ENCODE peak calls at places on chromosomes 12 and 14, in six cellular contexts. J is AG09309, P is EL, V is NCI-H2029 treated with DMSO at 0.1 percent for 48 hours, E is fibroblast of the conjunctiva, Z is astrocyte of the spinal cord. C is an unnamed sample.

GRCh38 chr12:102769323-102769916 is 147.6 kb downstream of the PAH start:
- DNase-seq in J (peak), P (peak), V (peak), E (peak), Z (peak), C (peak)

GRCh38 chr14:99548871-99549270 is 55.1 kb downstream of the CCDC85C start:
- DNase-seq in J (no peak), P (no peak), V (no peak), E (no peak), Z (no peak), C (no peak)

GRCh38 chr14:58078471-58078870 is 73.5 kb downstream of the ARMH4 start:
- DNase-seq in J (no peak), P (peak), V (no peak), E (no peak), Z (no peak), C (no peak)

GRCh38 chr14:40371011-40371410 is 938.8 kb upstream of the FBXO33 start:
- DNase-seq in J (no peak), P (no peak), V (no peak), E (no peak), Z (no peak), C (no peak)

GRCh38 chr12:132502149-132502881 is 12.4 kb downstream of the FBRSL1 start:
- DNase-seq in J (no peak), P (no peak), V (no peak), E (no peak), Z (no peak), C (peak)

GRCh38 chr12:92199846-92200576 is 54.4 kb upstream of the BTG1 start:
- DNase-seq in J (no peak), P (no peak), V (no peak), E (peak), Z (peak), C (no peak)

GRCh38 chr12:77294016-77294415 is 228.6 kb upstream of the E2F7 start:
- DNase-seq in J (no peak), P (peak), V (no peak), E (no peak), Z (peak), C (no peak)

GRCh38 chr14:103442288-103442687 is 57.1 kb downstream of the MARK3 start:
- DNase-seq in J (no peak), P (peak), V (no peak), E (peak), Z (no peak), C (no peak)

GRCh38 chr14:62692490-62693106 is 352.7 kb downstream of the KCNH5 start:
- DNase-seq in J (no peak), P (no peak), V (no peak), E (no peak), Z (peak), C (no peak)

GRCh38 chr12:42360747-42361403 is 34.9 kb downstream of the PPHLN1 start:
- DNase-seq in J (no peak), P (peak), V (no peak), E (no peak), Z (no peak), C (no peak)

GRCh38 chr14:61620130-61620946 is 75.0 kb upstream of the HIF1A start:
- DNase-seq in J (peak), P (peak), V (no peak), E (peak), Z (peak), C (no peak)

C was measured in B cell.